ENCODE peak calls at places on chromosomes 4 and X, in six cellular contexts. D, Y, C, O, B and T are unnamed samples.
A peak's percentile ranks its signal among the peaks of the same experiment; 100 is the strongest.

GRCh38 chrX:10545882-10546281 is 74.5 kb downstream of the MID1 start:
- DNase-seq in C (no peak), O (no peak), Y (no peak), D (no peak), B (no peak), T (no peak)

GRCh38 chr4:5120468-5120867 is 69.2 kb downstream of the STK32B start:
- DNase-seq in O (no peak), Y (no peak), B (no peak), D (no peak), C (peak; percentile 34), T (no peak)

GRCh38 chrX:129653985-129654651 is 638 bp downstream of the APLN start:
- DNase-seq in B (no peak), O (peak; percentile 23), C (no peak), D (no peak), Y (peak; percentile 86), T (peak; percentile 38)

GRCh38 chr4:4461850-4462249 is 74.9 kb downstream of the NSG1 start:
- DNase-seq in O (no peak), C (no peak), B (no peak), D (peak; percentile 19), Y (peak; percentile 46), T (peak; percentile 91)

GRCh38 chrX:147890766-147891165 is 21.0 kb upstream of the FMR1 start:
- DNase-seq in B (no peak), D (no peak), O (no peak), C (no peak), Y (no peak), T (peak; percentile 47)

GRCh38 chr4:26912810-26913209 is 52.2 kb downstream of the STIM2 start:
- DNase-seq in C (no peak), O (no peak), Y (no peak), B (no peak), D (no peak), T (peak; percentile 6)

GRCh38 chr4:38189445-38189844 is 229.2 kb downstream of the PTTG2 start:
- DNase-seq in C (peak; percentile 95), O (peak; percentile 92), Y (no peak), B (no peak), D (no peak), T (peak; percentile 28)

GRCh38 chr4:61440306-61440705 is 240.2 kb downstream of the ADGRL3 start:
- DNase-seq in D (no peak), O (no peak), C (no peak), Y (no peak), B (no peak), T (no peak)

GRCh38 chr4:6334203-6334887 is 64.7 kb downstream of the WFS1 start:
- DNase-seq in C (no peak), D (no peak), O (no peak), B (no peak), Y (no peak), T (no peak)

GRCh38 chrX:118345045-118345400 is 883 bp upstream of the WDR44 start:
- DNase-seq in D (no peak), B (no peak), O (no peak), C (no peak), Y (no peak), T (peak; percentile 43)

GRCh38 chr4:37453361-37454262 is 209.1 kb downstream of the NWD2 start:
- DNase-seq in B (no peak), Y (peak; percentile 95), O (peak; percentile 28), C (no peak), D (peak; percentile 81), T (peak; percentile 56)

GRCh38 chr4:112002301-112002700 is 143.0 kb upstream of the FAM241A start:
- DNase-seq in Y (no peak), O (peak; percentile 73), D (no peak), C (no peak), B (no peak), T (peak; percentile 10)

GRCh38 chr4:7154351-7154981 is 37.9 kb upstream of the SORCS2 start:
- DNase-seq in Y (no peak), B (no peak), O (no peak), D (no peak), C (no peak), T (no peak)

GRCh38 chr4:150348079-150348478 is 233.9 kb upstream of the MAB21L2 start:
- DNase-seq in Y (no peak), B (no peak), C (peak; percentile 65), O (peak; percentile 74), D (no peak), T (no peak)

GRCh38 chrX:38112566-38112965 is 106.2 kb downstream of the SYTL5 start:
- DNase-seq in C (no peak), D (no peak), Y (no peak), O (no peak), B (peak; percentile 5), T (no peak)

GRCh38 chrX:54930291-54931049 is 9.8 kb downstream of the TRO start:
- DNase-seq in Y (peak; percentile 24), D (no peak), B (no peak), O (no peak), C (no peak), T (no peak)

GRCh38 chrX:54934058-54934457 is 13.4 kb downstream of the TRO start:
- DNase-seq in D (no peak), B (no peak), C (no peak), O (no peak), Y (no peak), T (no peak)

GRCh38 chrX:54928876-54929275 is 8.3 kb downstream of the TRO start:
- DNase-seq in D (no peak), O (no peak), B (no peak), C (no peak), Y (no peak), T (no peak)

GRCh38 chrX:54933150-54933826 is 12.7 kb downstream of the TRO start:
- DNase-seq in C (no peak), B (no peak), D (no peak), O (no peak), Y (no peak), T (no peak)

GRCh38 chrX:54931107-54931506 is 10.5 kb downstream of the TRO start:
- DNase-seq in Y (no peak), C (no peak), B (no peak), O (no peak), D (no peak), T (no peak)
- H3K27ac ChIP-seq in Y (no peak overlapping the region), C (no peak overlapping the region), B (no peak overlapping the region), O (no peak overlapping the region), D (no peak overlapping the region), T (no peak overlapping the region)

GRCh38 chr4:99947608-99948007 is 1.2 kb upstream of the DNAJB14 start:
- DNase-seq in O (no peak), Y (no peak), D (no peak), C (no peak), B (no peak), T (no peak)

GRCh38 chr4:99943904-99944437 is 2.4 kb downstream of the DNAJB14 start:
- DNase-seq in O (no peak), B (no peak), Y (no peak), D (no peak), C (no peak), T (no peak)

GRCh38 chr4:99947190-99947578 is 766 bp upstream of the DNAJB14 start:
- DNase-seq in Y (no peak), C (no peak), O (no peak), B (no peak), D (no peak), T (no peak)

GRCh38 chr4:99945718-99946345 is 586 bp downstream of the DNAJB14 start:
- DNase-seq in C (peak; percentile 21), Y (peak; percentile 90), O (peak; percentile 53), D (no peak), B (peak; percentile 42), T (peak; percentile 50)

GRCh38 chr4:99946346-99947189 is at the start of gene DNAJB14:
- DNase-seq in C (peak; percentile 69), B (peak; percentile 83), D (peak; percentile 85), Y (peak; percentile 96), O (peak; percentile 82), T (peak; percentile 70)
- H3K27ac ChIP-seq in C (peak within 1 kb of the TSS; percentile 86), B (peak within 1 kb of the TSS; percentile 95), D (peak within 1 kb of the TSS; percentile 96), Y (peak within 1 kb of the TSS; percentile 91), O (peak within 1 kb of the TSS; percentile 68), T (peak within 1 kb of the TSS; percentile 61)

DNA sequence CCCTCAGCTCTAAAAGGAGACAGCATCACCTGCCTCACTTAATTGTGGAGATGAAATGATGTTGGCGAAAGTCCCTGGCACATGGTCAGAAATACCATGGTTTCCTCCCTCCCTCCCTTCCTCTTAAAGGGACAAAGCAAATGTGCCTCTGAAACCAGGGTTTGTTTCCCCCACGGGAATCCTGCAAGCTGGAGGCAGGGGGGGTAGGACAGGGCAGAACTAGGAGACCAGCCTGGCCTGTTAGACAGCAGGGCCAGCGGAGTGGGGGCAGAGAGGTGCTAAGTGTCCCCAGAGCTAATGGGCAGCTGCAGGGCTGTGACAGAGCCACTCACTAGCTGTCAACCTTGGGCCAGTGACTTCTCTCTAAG is 5.7 kb downstream of the RTL5 start:
- DNase-seq in C (no peak), B (no peak), O (peak; percentile 14), D (no peak), Y (no peak), T (no peak)
- H3K27ac ChIP-seq in C (no peak overlapping the region), B (no peak overlapping the region), O (no peak overlapping the region), D (peak overlapping the region; percentile 35), Y (no peak overlapping the region), T (no peak overlapping the region)

DNA sequence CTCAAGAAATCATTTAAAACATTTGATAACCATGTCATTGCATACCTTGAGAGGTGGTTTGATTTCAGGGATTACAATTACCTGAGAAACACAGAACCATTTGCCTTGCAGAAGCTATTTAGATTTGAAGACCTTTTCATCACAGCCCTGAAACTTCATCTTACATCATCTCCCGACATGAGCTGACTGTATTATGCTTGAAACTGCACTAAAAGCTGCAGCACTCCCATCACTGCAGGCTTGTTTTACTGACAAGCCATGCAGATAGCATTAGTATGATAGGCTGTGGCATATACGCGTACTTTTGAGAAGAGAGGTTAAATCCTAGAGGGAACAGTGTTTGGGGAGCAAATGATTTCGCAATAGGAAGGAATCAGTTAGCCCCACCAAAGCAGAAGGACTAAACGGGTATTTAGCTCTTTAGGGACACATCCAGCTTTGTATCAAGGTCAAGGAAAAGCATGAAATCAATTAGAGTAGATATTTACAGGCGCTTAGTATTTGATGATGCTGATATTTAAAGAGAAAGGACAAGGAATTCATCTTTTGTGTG is 133.2 kb upstream of the DIAPH2 start:
- DNase-seq in O (no peak), B (no peak), Y (no peak), C (no peak), D (no peak), T (no peak)
- H3K27ac ChIP-seq in O (no peak overlapping the region), B (no peak overlapping the region), Y (no peak overlapping the region), C (no peak overlapping the region), D (no peak overlapping the region), T (no peak overlapping the region)